ENCODE peak calls at places on chromosomes 11 and 22, in ten cellular contexts. Z is left lung; F is upper lobe of right lung; G is left cardiac atrium; B is T-cell; Y is heart right ventricle; C is activated CD8-positive, alpha-beta T cell treated with anti-CD3 and anti-CD28 coated beads, Interleukin-2, amount 10 ng/mL, durations not matched to agents 7 days and 5 days; M is Right ventricle myocardium inferior; A is stimulated activated naive B cell treated with anti-CD40 and anti-IgM and Interleukin-4, amounts not matched to agents 10 μg/mL and 1 μg/mL and 100 μg/mL, for 72 hours; N is upper lobe of left lung. X is an unnamed sample.

GRCh38 chr11:12052676-12053605 is 44.5 kb upstream of the DKK3 start:
- ATAC-seq in A (no peak), Z (no peak), G (no peak), B (peak), F (no peak), N (no peak), C (peak), M (no peak), Y (no peak), X (no peak)

GRCh38 chr11:58805065-58805464 is 39.4 kb downstream of the GLYATL2 start:
- ATAC-seq in B (no peak), F (no peak), Y (no peak), A (no peak), G (no peak), M (no peak), C (no peak), Z (no peak), N (no peak), X (no peak)

GRCh38 chr11:83662494-83662893 is 376.3 kb upstream of the CCDC90B start:
- ATAC-seq in A (no peak), Y (no peak), N (no peak), C (no peak), Z (no peak), F (no peak), G (peak), M (no peak), B (no peak), X (no peak)

GRCh38 chr11:79466411-79466810 is 25.6 kb upstream of the TENM4 start:
- ATAC-seq in F (no peak), C (no peak), N (no peak), Z (no peak), G (peak), A (no peak), B (no peak), M (no peak), Y (no peak), X (no peak)

GRCh38 chr11:60498399-60498798 is 5.8 kb downstream of the MS4A12 start:
- ATAC-seq in B (no peak), Y (no peak), M (no peak), Z (no peak), F (no peak), N (peak), A (peak), C (no peak), G (no peak), X (peak)

GRCh38 chr11:16605440-16605970 is 132.9 kb upstream of the C11orf58 start:
- ATAC-seq in A (no peak), Z (peak), N (peak), F (no peak), G (peak), C (peak), B (no peak), M (no peak), Y (no peak), X (no peak)

GRCh38 chr11:67998150-67999045 is 5.5 kb downstream of the UNC93B1 start:
- ATAC-seq in Z (no peak), A (peak), G (no peak), N (no peak), C (peak), B (peak), Y (no peak), M (no peak), F (no peak), X (no peak)

GRCh38 chr22:46774456-46775363 is 12.3 kb downstream of the TBC1D22A start:
- ATAC-seq in Y (no peak), N (peak), M (no peak), F (peak), A (peak), C (peak), B (peak), G (no peak), Z (peak), X (peak)

GRCh38 chr22:17369553-17370035 is 334 bp downstream of the CECR2 start:
- ATAC-seq in G (peak), N (peak), C (peak), Z (peak), Y (peak), B (peak), A (peak), M (peak), F (peak), X (peak)

GRCh38 chr11:67698247-67698646 is 23.8 kb upstream of the ALDH3B2 start:
- ATAC-seq in A (peak), F (no peak), Z (no peak), Y (no peak), G (no peak), B (no peak), N (no peak), M (no peak), C (peak), X (no peak)

GRCh38 chr11:123799438-123799837 is 6.7 kb downstream of the OR6M1 start:
- ATAC-seq in C (no peak), A (no peak), B (no peak), G (no peak), Y (no peak), N (no peak), Z (no peak), M (no peak), F (no peak), X (no peak)

GRCh38 chr22:33472462-33473344 is 414.5 kb upstream of the SYN3 start:
- ATAC-seq in F (no peak), G (no peak), A (peak), B (no peak), Z (no peak), C (no peak), M (peak), N (no peak), Y (no peak), X (peak)

GRCh38 chr22:27740192-27740748 is 61.3 kb downstream of the MN1 start:
- ATAC-seq in B (no peak), F (no peak), G (no peak), Z (no peak), N (no peak), C (no peak), M (no peak), A (no peak), Y (no peak), X (no peak)

GRCh38 chr11:111347002-111347722 is 31.9 kb downstream of the POU2AF1 start:
- ATAC-seq in C (no peak), M (peak), F (no peak), B (no peak), N (peak), A (no peak), G (peak), Y (peak), Z (no peak), X (no peak)

GRCh38 chr22:45612451-45612901 is 59.2 kb upstream of the ATXN10 start:
- ATAC-seq in Y (peak), C (peak), A (peak), Z (peak), F (peak), M (peak), G (peak), N (peak), B (peak), X (peak)

GRCh38 chr11:45379162-45379863 is 93.2 kb upstream of the SYT13 start:
- ATAC-seq in B (no peak), N (no peak), G (no peak), M (no peak), C (no peak), Z (no peak), F (no peak), Y (no peak), A (peak), X (peak)

GRCh38 chr11:75783416-75784084 is 15.0 kb downstream of the DGAT2 start:
- ATAC-seq in C (no peak), F (no peak), G (no peak), B (no peak), Z (no peak), A (no peak), N (no peak), Y (no peak), M (no peak), X (no peak)

GRCh38 chr22:19984201-19984753 is 32.3 kb downstream of the ARVCF start:
- ATAC-seq in M (peak), B (no peak), A (peak), Z (no peak), G (peak), F (no peak), Y (peak), C (no peak), N (no peak), X (no peak)

GRCh38 chr11:26620282-26621045 is 48.4 kb upstream of the MUC15 start:
- ATAC-seq in Y (no peak), Z (peak), B (no peak), C (no peak), N (no peak), A (no peak), M (no peak), F (no peak), G (no peak), X (no peak)

GRCh38 chr11:125952973-125953372 is 7.1 kb downstream of the VSIG10L2 start:
- ATAC-seq in B (no peak), G (peak), N (peak), Y (peak), Z (peak), M (peak), F (peak), A (no peak), C (no peak), X (no peak)

GRCh38 chr11:120839846-120840402 is 184.0 kb upstream of the TBCEL start:
- ATAC-seq in B (no peak), A (peak), Y (no peak), N (peak), C (no peak), G (no peak), Z (peak), M (no peak), F (peak), X (peak)

GRCh38 chr22:19971276-19972124 is 29.9 kb upstream of the TXNRD2 start:
- ATAC-seq in C (no peak), A (no peak), F (peak), M (peak), B (peak), G (peak), N (no peak), Y (peak), Z (peak), X (no peak)

GRCh38 chr11:113859665-113860064 is 15.7 kb downstream of the USP28 start:
- ATAC-seq in A (no peak), Y (no peak), C (peak), G (no peak), B (peak), N (no peak), M (no peak), Z (no peak), F (no peak), X (no peak)

GRCh38 chr22:36737776-36738175 is 34.2 kb upstream of the CACNG2 start:
- ATAC-seq in F (peak), B (no peak), Z (peak), C (no peak), Y (no peak), M (peak), A (no peak), N (peak), G (peak), X (peak)

GRCh38 chr11:14679662-14680061 is 36.1 kb downstream of the PDE3B start:
- ATAC-seq in N (no peak), A (no peak), F (no peak), C (no peak), M (no peak), Z (no peak), Y (no peak), G (no peak), B (no peak), X (no peak)

GRCh38 chr11:77035580-77035979 is 1.4 kb downstream of the B3GNT6 start:
- ATAC-seq in A (no peak), Y (no peak), N (no peak), F (peak), M (no peak), B (no peak), C (no peak), G (no peak), Z (peak), X (no peak)

GRCh38 chr11:64863381-64864060 is 14.9 kb downstream of the EHD1 start:
- ATAC-seq in B (no peak), N (peak), Z (peak), Y (peak), A (no peak), M (peak), C (no peak), F (peak), G (peak), X (no peak)

GRCh38 chr11:65810046-65810868 is 23.4 kb downstream of the OVOL1 start:
- ATAC-seq in F (peak), G (no peak), B (peak), Z (peak), M (peak), Y (peak), N (no peak), A (peak), C (peak), X (peak)